ENCODE peak calls at places on chromosomes 2 and 18, in seven cellular contexts. Q is neuronal stem cell, Z is mesendoderm, V is IMR-90, I is H1, T is trophoblast cell, F is mesenchymal stem cell. X is an unnamed sample.
A peak's percentile ranks its signal among the peaks of the same experiment; 100 is the strongest.

GRCh38 chr2:240561325-240561971 is 1.3 kb downstream of the DUSP28 start:
- DNase-seq in Q (no peak), Z (no peak), V (peak; percentile 91), I (peak; percentile 29), T (peak; percentile 76), F (peak; percentile 97), X (no peak)

GRCh38 chr2:77434880-77435279 is 87.3 kb downstream of the LRRTM4 start:
- DNase-seq in Q (no peak), Z (peak; percentile 23), V (no peak), I (no peak), T (no peak), F (no peak), X (no peak)

GRCh38 chr2:221228214-221228769 is 343.8 kb downstream of the EPHA4 start:
- DNase-seq in Q (no peak), Z (no peak), V (no peak), I (no peak), T (no peak), F (no peak), X (no peak)

GRCh38 chr2:233934524-233934923 is 17.4 kb downstream of the TRPM8 start:
- DNase-seq in Q (no peak), Z (no peak), V (no peak), I (no peak), T (no peak), F (no peak), X (no peak)

GRCh38 chr2:121690095-121690494 is 40.8 kb upstream of the CLASP1 start:
- DNase-seq in Q (no peak), Z (peak; percentile 50), V (no peak), I (no peak), T (no peak), F (peak; percentile 12), X (no peak)

GRCh38 chr2:144550916-144551315 is 31.0 kb upstream of the ZEB2 start:
- DNase-seq in Q (no peak), Z (no peak), V (peak; percentile 36), I (no peak), T (no peak), F (no peak), X (no peak)

GRCh38 chr2:112092286-112093041 is 37.4 kb downstream of the TMEM87B start:
- DNase-seq in Q (no peak), Z (peak; percentile 64), V (peak; percentile 83), I (no peak), T (peak; percentile 58), F (peak; percentile 72), X (no peak)

GRCh38 chr2:136131961-136132839 is 14.3 kb upstream of the CXCR4 start:
- DNase-seq in Q (no peak), Z (no peak), V (no peak), I (no peak), T (no peak), F (no peak), X (no peak)

GRCh38 chr2:204030337-204030736 is 93.8 kb downstream of the ICOS start:
- DNase-seq in Q (no peak), Z (no peak), V (no peak), I (no peak), T (no peak), F (no peak), X (no peak)

GRCh38 chr18:23127145-23127544 is 8.1 kb upstream of the CABLES1 start:
- DNase-seq in Q (no peak), Z (no peak), V (no peak), I (no peak), T (no peak), F (no peak), X (no peak)
- H2AK5ac ChIP-seq in Q (no peak overlapping the region), Z (no peak overlapping the region), V (no peak overlapping the region), I (no peak overlapping the region), T (no peak overlapping the region), F (no peak overlapping the region), X (no peak overlapping the region)

GRCh38 chr2:160376576-160376975 is 117.0 kb downstream of the RBMS1 start:
- DNase-seq in Q (no peak), Z (peak; percentile 76), V (peak; percentile 63), I (no peak), T (peak; percentile 38), F (peak; percentile 62), X (no peak)
- H3K4me2 ChIP-seq in Q (no peak overlapping the region), Z (no peak overlapping the region), V (no peak overlapping the region), I (no peak overlapping the region), T (no peak overlapping the region), F (no peak overlapping the region), X (no peak overlapping the region)

GRCh38 chr18:48391863-48392262 is 17.3 kb downstream of the ZBTB7C start:
- DNase-seq in Q (no peak), Z (no peak), V (no peak), I (no peak), T (no peak), F (no peak), X (peak; percentile 14)
- H3K4ac ChIP-seq in Q (no peak overlapping the region), Z (no peak overlapping the region), V (no peak overlapping the region), I (no peak overlapping the region), T (no peak overlapping the region), F (no peak overlapping the region), X (no peak overlapping the region)

DNA sequence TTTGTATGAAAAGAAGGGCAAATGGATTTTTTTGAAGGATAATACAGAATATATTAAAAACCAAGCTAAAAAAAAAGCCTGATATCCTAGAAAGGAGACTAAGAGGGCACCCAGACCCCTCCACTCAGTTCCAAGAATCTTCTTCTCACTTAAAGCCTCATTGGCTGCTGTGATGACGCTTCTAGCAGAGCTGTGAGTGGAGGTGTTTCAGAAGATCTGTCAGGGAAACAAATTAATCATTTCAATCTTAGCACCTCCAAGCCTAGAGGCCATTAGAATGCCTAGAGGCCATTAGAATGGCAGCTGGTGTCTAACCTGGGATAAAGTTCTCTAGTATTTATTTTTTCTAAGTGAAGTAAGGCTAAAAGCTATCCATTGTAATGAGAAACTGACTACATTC is 164.2 kb upstream of the TMEM200C start:
- DNase-seq in Q (no peak), Z (peak; percentile 26), V (no peak), I (no peak), T (no peak), F (no peak), X (no peak)
- H2AK5ac ChIP-seq in Q (no peak overlapping the region), Z (no peak overlapping the region), V (peak overlapping the region; percentile 56), I (no peak overlapping the region), T (no peak overlapping the region), F (no peak overlapping the region), X (no peak overlapping the region)

GRCh38 chr18:75204262-75204977 is 4.5 kb downstream of the PTGR3 start:
- DNase-seq in Q (peak; percentile 37), Z (peak; percentile 48), V (peak; percentile 36), I (peak; percentile 70), T (peak; percentile 14), F (peak; percentile 29), X (peak; percentile 49)
- H3K4me2 ChIP-seq in Q (peak overlapping the region; percentile 39), Z (peak overlapping the region; percentile 71), V (peak overlapping the region; percentile 98), I (peak overlapping the region; percentile 89), T (peak overlapping the region; percentile 64), F (peak overlapping the region; percentile 78), X (peak overlapping the region; percentile 66)

GRCh38 chr2:45890094-45890646 is 238.7 kb downstream of the PRKCE start:
- DNase-seq in Q (no peak), Z (no peak), V (no peak), I (no peak), T (no peak), F (no peak), X (no peak)

GRCh38 chr2:45889620-45890019 is 238.1 kb downstream of the PRKCE start:
- DNase-seq in Q (no peak), Z (no peak), V (no peak), I (no peak), T (no peak), F (no peak), X (no peak)

GRCh38 chr2:45892236-45892701 is 240.8 kb downstream of the PRKCE start:
- DNase-seq in Q (no peak), Z (no peak), V (no peak), I (no peak), T (no peak), F (no peak), X (no peak)

GRCh38 chr2:45891719-45892118 is 240.2 kb downstream of the PRKCE start:
- DNase-seq in Q (no peak), Z (no peak), V (no peak), I (no peak), T (no peak), F (no peak), X (no peak)

GRCh38 chr2:45890819-45891218 is 239.3 kb downstream of the PRKCE start:
- DNase-seq in Q (no peak), Z (no peak), V (no peak), I (no peak), T (no peak), F (no peak), X (no peak)
- H3K4ac ChIP-seq in Q (no peak overlapping the region), Z (no peak overlapping the region), V (no peak overlapping the region), I (no peak overlapping the region), T (no peak overlapping the region), F (no peak overlapping the region), X (no peak overlapping the region)

DNA sequence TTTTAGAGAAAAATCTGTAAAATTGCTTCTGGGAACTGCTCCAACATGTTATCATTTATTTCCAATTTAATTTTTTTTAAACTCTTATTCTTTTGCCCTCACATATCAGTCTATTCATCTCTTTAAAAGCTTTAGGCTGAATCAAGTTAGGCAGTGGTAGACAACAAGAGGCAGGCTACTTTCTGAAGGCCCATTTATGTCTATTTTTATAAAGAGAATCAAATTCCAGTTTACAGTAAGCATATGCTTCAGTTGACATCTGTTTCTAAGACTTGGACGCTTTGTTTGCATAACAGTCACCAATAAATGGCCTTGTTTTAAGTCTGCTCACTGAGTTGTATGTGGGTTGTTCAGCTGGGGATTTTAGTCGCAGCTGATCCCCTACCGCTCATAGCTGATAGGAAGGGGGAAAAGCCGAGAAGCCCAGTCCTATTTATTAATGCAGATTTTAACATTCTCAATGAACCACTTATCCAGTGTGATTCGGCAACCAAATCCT is 260.5 kb upstream of the SIX3 start:
- DNase-seq in Q (no peak), Z (no peak), V (peak; percentile 8), I (no peak), T (no peak), F (no peak), X (no peak)
- H2AK5ac ChIP-seq in Q (no peak overlapping the region), Z (no peak overlapping the region), V (no peak overlapping the region), I (no peak overlapping the region), T (no peak overlapping the region), F (no peak overlapping the region), X (no peak overlapping the region)

X was measured in H9.